ENCODE peak calls at places on chromosome 1, in ten cellular contexts. One of them, this sample, is unnamed.

GRCh38 chr1:228464487-228464983 is 22.6 kb upstream of the RNF187 start:
- DNase-seq in HAP-1: no peak
- DNase-seq in T-helper 9 cell: peak; percentile 80
- DNase-seq in HFF-Myc: no peak
- DNase-seq in stimulated activated CD8-positive, alpha-beta memory T cell treated with anti-CD3 and anti-CD28 coated beads, Interleukin-2, amount 100 ng/mL, for 1 hour: peak; percentile 49
- DNase-seq in anterior cingulate cortex: peak; percentile 54
- DNase-seq in erythroblast: peak; percentile 86
- DNase-seq in EL: peak; percentile 81
- DNase-seq in MCF 10A: no peak
- DNase-seq in WTC11: peak; percentile 87
- DNase-seq in this sample: no peak

GRCh38 chr1:184992271-184992670 is 18.0 kb upstream of the NIBAN1 start:
- DNase-seq in HAP-1: no peak
- DNase-seq in T-helper 9 cell: no peak
- DNase-seq in HFF-Myc: no peak
- DNase-seq in stimulated activated CD8-positive, alpha-beta memory T cell treated with anti-CD3 and anti-CD28 coated beads, Interleukin-2, amount 100 ng/mL, for 1 hour: no peak
- DNase-seq in anterior cingulate cortex: no peak
- DNase-seq in erythroblast: no peak
- DNase-seq in EL: no peak
- DNase-seq in MCF 10A: no peak
- DNase-seq in WTC11: no peak
- DNase-seq in this sample: no peak

GRCh38 chr1:163807331-163807730 is 485.6 kb downstream of the NUF2 start:
- DNase-seq in HAP-1: no peak
- DNase-seq in T-helper 9 cell: no peak
- DNase-seq in HFF-Myc: no peak
- DNase-seq in stimulated activated CD8-positive, alpha-beta memory T cell treated with anti-CD3 and anti-CD28 coated beads, Interleukin-2, amount 100 ng/mL, for 1 hour: no peak
- DNase-seq in anterior cingulate cortex: no peak
- DNase-seq in erythroblast: no peak
- DNase-seq in EL: no peak
- DNase-seq in MCF 10A: no peak
- DNase-seq in WTC11: no peak
- DNase-seq in this sample: no peak

GRCh38 chr1:203150511-203151297 is 23.2 kb downstream of the ADORA1 start:
- DNase-seq in HAP-1: no peak
- DNase-seq in T-helper 9 cell: no peak
- DNase-seq in HFF-Myc: no peak
- DNase-seq in stimulated activated CD8-positive, alpha-beta memory T cell treated with anti-CD3 and anti-CD28 coated beads, Interleukin-2, amount 100 ng/mL, for 1 hour: no peak
- DNase-seq in anterior cingulate cortex: no peak
- DNase-seq in erythroblast: no peak
- DNase-seq in EL: no peak
- DNase-seq in MCF 10A: no peak
- DNase-seq in WTC11: no peak
- DNase-seq in this sample: no peak

GRCh38 chr1:40389871-40390560 is 16.5 kb downstream of the SMAP2 start:
- DNase-seq in HAP-1: no peak
- DNase-seq in T-helper 9 cell: no peak
- DNase-seq in HFF-Myc: peak; percentile 32
- DNase-seq in stimulated activated CD8-positive, alpha-beta memory T cell treated with anti-CD3 and anti-CD28 coated beads, Interleukin-2, amount 100 ng/mL, for 1 hour: no peak
- DNase-seq in anterior cingulate cortex: no peak
- DNase-seq in erythroblast: no peak
- DNase-seq in EL: no peak
- DNase-seq in MCF 10A: peak; percentile 50
- DNase-seq in WTC11: no peak
- DNase-seq in this sample: no peak

GRCh38 chr1:55055084-55055882 is 15.9 kb downstream of the PCSK9 start:
- DNase-seq in HAP-1: no peak
- DNase-seq in T-helper 9 cell: no peak
- DNase-seq in HFF-Myc: no peak
- DNase-seq in stimulated activated CD8-positive, alpha-beta memory T cell treated with anti-CD3 and anti-CD28 coated beads, Interleukin-2, amount 100 ng/mL, for 1 hour: no peak
- DNase-seq in anterior cingulate cortex: no peak
- DNase-seq in erythroblast: no peak
- DNase-seq in EL: no peak
- DNase-seq in MCF 10A: no peak
- DNase-seq in WTC11: no peak
- DNase-seq in this sample: no peak

GRCh38 chr1:221263831-221264767 is 384.9 kb downstream of the HLX start:
- DNase-seq in HAP-1: peak; percentile 77
- DNase-seq in T-helper 9 cell: peak; percentile 18
- DNase-seq in HFF-Myc: peak; percentile 79
- DNase-seq in stimulated activated CD8-positive, alpha-beta memory T cell treated with anti-CD3 and anti-CD28 coated beads, Interleukin-2, amount 100 ng/mL, for 1 hour: no peak
- DNase-seq in anterior cingulate cortex: no peak
- DNase-seq in erythroblast: peak; percentile 69
- DNase-seq in EL: peak; percentile 80
- DNase-seq in MCF 10A: peak; percentile 93
- DNase-seq in WTC11: peak; percentile 51
- DNase-seq in this sample: no peak

GRCh38 chr1:201025571-201026002 is 2.1 kb upstream of the KIF21B start:
- DNase-seq in HAP-1: peak; percentile 26
- DNase-seq in T-helper 9 cell: no peak
- DNase-seq in HFF-Myc: no peak
- DNase-seq in stimulated activated CD8-positive, alpha-beta memory T cell treated with anti-CD3 and anti-CD28 coated beads, Interleukin-2, amount 100 ng/mL, for 1 hour: no peak
- DNase-seq in anterior cingulate cortex: no peak
- DNase-seq in erythroblast: no peak
- DNase-seq in EL: peak; percentile 84
- DNase-seq in MCF 10A: peak; percentile 58
- DNase-seq in WTC11: peak; percentile 54
- DNase-seq in this sample: no peak

GRCh38 chr1:90850181-90850924 is 133.3 kb upstream of the BARHL2 start:
- DNase-seq in HAP-1: peak; percentile 66
- DNase-seq in T-helper 9 cell: no peak
- DNase-seq in HFF-Myc: no peak
- DNase-seq in stimulated activated CD8-positive, alpha-beta memory T cell treated with anti-CD3 and anti-CD28 coated beads, Interleukin-2, amount 100 ng/mL, for 1 hour: no peak
- DNase-seq in anterior cingulate cortex: no peak
- DNase-seq in erythroblast: peak; percentile 55
- DNase-seq in EL: peak; percentile 14
- DNase-seq in MCF 10A: no peak
- DNase-seq in WTC11: peak; percentile 38
- DNase-seq in this sample: no peak

GRCh38 chr1:172609528-172609927 is 49.4 kb upstream of the FASLG start:
- DNase-seq in HAP-1: no peak
- DNase-seq in T-helper 9 cell: no peak
- DNase-seq in HFF-Myc: no peak
- DNase-seq in stimulated activated CD8-positive, alpha-beta memory T cell treated with anti-CD3 and anti-CD28 coated beads, Interleukin-2, amount 100 ng/mL, for 1 hour: no peak
- DNase-seq in anterior cingulate cortex: no peak
- DNase-seq in erythroblast: peak; percentile 6
- DNase-seq in EL: no peak
- DNase-seq in MCF 10A: peak; percentile 40
- DNase-seq in WTC11: no peak
- DNase-seq in this sample: no peak

GRCh38 chr1:27018316-27018715 is 5.7 kb upstream of the TENT5B start:
- DNase-seq in HAP-1: no peak
- DNase-seq in T-helper 9 cell: no peak
- DNase-seq in HFF-Myc: no peak
- DNase-seq in stimulated activated CD8-positive, alpha-beta memory T cell treated with anti-CD3 and anti-CD28 coated beads, Interleukin-2, amount 100 ng/mL, for 1 hour: no peak
- DNase-seq in anterior cingulate cortex: no peak
- DNase-seq in erythroblast: no peak
- DNase-seq in EL: no peak
- DNase-seq in MCF 10A: no peak
- DNase-seq in WTC11: no peak
- DNase-seq in this sample: no peak

GRCh38 chr1:15579683-15580047 is 5.2 kb downstream of the AGMAT start:
- DNase-seq in HAP-1: no peak
- DNase-seq in T-helper 9 cell: no peak
- DNase-seq in HFF-Myc: no peak
- DNase-seq in stimulated activated CD8-positive, alpha-beta memory T cell treated with anti-CD3 and anti-CD28 coated beads, Interleukin-2, amount 100 ng/mL, for 1 hour: no peak
- DNase-seq in anterior cingulate cortex: no peak
- DNase-seq in erythroblast: no peak
- DNase-seq in EL: no peak
- DNase-seq in MCF 10A: no peak
- DNase-seq in WTC11: no peak
- DNase-seq in this sample: no peak

GRCh38 chr1:151583796-151584195 is 28.1 kb upstream of the SNX27 start:
- DNase-seq in HAP-1: no peak
- DNase-seq in T-helper 9 cell: no peak
- DNase-seq in HFF-Myc: no peak
- DNase-seq in stimulated activated CD8-positive, alpha-beta memory T cell treated with anti-CD3 and anti-CD28 coated beads, Interleukin-2, amount 100 ng/mL, for 1 hour: no peak
- DNase-seq in anterior cingulate cortex: no peak
- DNase-seq in erythroblast: no peak
- DNase-seq in EL: no peak
- DNase-seq in MCF 10A: no peak
- DNase-seq in WTC11: no peak
- DNase-seq in this sample: no peak